ENCODE peak calls at places on chromosomes 11 and 22, in nine cellular contexts. D is CD4-positive, alpha-beta memory T cell; N is transverse colon; R is testis; P is stimulated activated CD4-positive, alpha-beta T cell treated with anti-CD3 and anti-CD28 coated beads, Interleukin-2, amount 100 ng/mL, for 48 hours; F is ovary; B is aorta; Q is kidney; G is EL. U is an unnamed sample.

GRCh38 chr11:35853871-35854270 is 90.0 kb upstream of the LDLRAD3 start:
- DNase-seq in D (no peak), N (no peak), R (no peak), P (no peak), F (no peak), B (no peak), Q (no peak), G (no peak), U (no peak)

GRCh38 chr11:94623120-94623735 is 56.1 kb downstream of the PIWIL4 start:
- DNase-seq in D (peak), N (peak), R (peak), P (peak), F (peak), B (no peak), Q (no peak), G (peak), U (peak)

GRCh38 chr11:47377571-47378010 is 756 bp downstream of the SPI1 start:
- DNase-seq in D (no peak), N (no peak), R (no peak), P (no peak), F (no peak), B (no peak), Q (peak), G (no peak), U (no peak)

GRCh38 chr22:28329582-28330073 is 350.0 kb downstream of the TTC28 start:
- DNase-seq in D (no peak), N (no peak), R (no peak), P (no peak), F (no peak), B (no peak), Q (no peak), G (peak), U (no peak)

GRCh38 chr11:134542401-134543143 is 130.5 kb upstream of the B3GAT1 start:
- DNase-seq in D (no peak), N (peak), R (peak), P (no peak), F (no peak), B (no peak), Q (no peak), G (no peak), U (no peak)

GRCh38 chr11:26188559-26188958 is 143.4 kb upstream of the ANO3 start:
- DNase-seq in D (no peak), N (no peak), R (no peak), P (no peak), F (no peak), B (no peak), Q (no peak), G (peak), U (no peak)

GRCh38 chr22:48955351-48956311 is 872.0 kb downstream of the BRD1 start:
- DNase-seq in D (no peak), N (peak), R (peak), P (no peak), F (no peak), B (no peak), Q (no peak), G (no peak), U (no peak)

GRCh38 chr11:119374632-119375394 is 6.7 kb downstream of the USP2 start:
- DNase-seq in D (no peak), N (no peak), R (no peak), P (no peak), F (peak), B (no peak), Q (peak), G (no peak), U (no peak)

GRCh38 chr11:124758355-124759267 is 3.5 kb downstream of the ESAM start:
- DNase-seq in D (peak), N (peak), R (peak), P (peak), F (no peak), B (peak), Q (peak), G (peak), U (no peak)

GRCh38 chr11:19555266-19555665 is 157.4 kb upstream of the NAV2 start:
- DNase-seq in D (no peak), N (peak), R (no peak), P (no peak), F (no peak), B (no peak), Q (no peak), G (no peak), U (no peak)

GRCh38 chr22:46150615-46151423 is 493 bp downstream of the PPARA start:
- DNase-seq in D (peak), N (peak), R (peak), P (peak), F (peak), B (no peak), Q (peak), G (no peak), U (no peak)

GRCh38 chr11:58629857-58630256 is 7.4 kb downstream of the CNTF start:
- DNase-seq in D (peak), N (peak), R (peak), P (no peak), F (no peak), B (no peak), Q (no peak), G (peak), U (peak)

GRCh38 chr11:104127828-104128227 is 36.1 kb downstream of the PDGFD start:
- DNase-seq in D (no peak), N (no peak), R (no peak), P (no peak), F (no peak), B (no peak), Q (no peak), G (peak), U (no peak)

GRCh38 chr11:69760319-69760718 is 14.8 kb downstream of the FGF4 start:
- DNase-seq in D (no peak), N (no peak), R (no peak), P (no peak), F (no peak), B (no peak), Q (no peak), G (no peak), U (no peak)

GRCh38 chr11:65606876-65607613 is 7.0 kb downstream of the MAP3K11 start:
- DNase-seq in D (no peak), N (peak), R (peak), P (no peak), F (peak), B (peak), Q (peak), G (peak), U (no peak)

GRCh38 chr11:72146625-72147024 is 11.1 kb downstream of the FOLR3 start:
- DNase-seq in D (no peak), N (no peak), R (no peak), P (no peak), F (no peak), B (no peak), Q (no peak), G (no peak), U (no peak)

GRCh38 chr11:43261775-43262174 is 50.0 kb upstream of the API5 start:
- DNase-seq in D (no peak), N (no peak), R (no peak), P (no peak), F (no peak), B (no peak), Q (no peak), G (no peak), U (no peak)

GRCh38 chr11:119062779-119063178 is 4.8 kb upstream of the VPS11 start:
- DNase-seq in D (no peak), N (peak), R (peak), P (no peak), F (peak), B (peak), Q (no peak), G (peak), U (no peak)

GRCh38 chr11:46755962-46756361 is 36.9 kb downstream of the F2 start:
- DNase-seq in D (no peak), N (no peak), R (no peak), P (no peak), F (no peak), B (no peak), Q (no peak), G (no peak), U (no peak)

GRCh38 chr11:334264-335033 is 13.8 kb upstream of the IFITM3 start:
- DNase-seq in D (no peak), N (no peak), R (peak), P (no peak), F (peak), B (no peak), Q (no peak), G (no peak), U (no peak)

GRCh38 chr11:116640641-116641402 is 132.0 kb downstream of the BUD13 start:
- DNase-seq in D (no peak), N (no peak), R (no peak), P (no peak), F (no peak), B (no peak), Q (no peak), G (no peak), U (no peak)

GRCh38 chr22:38850399-38850798 is 6.6 kb upstream of the NPTXR start:
- DNase-seq in D (no peak), N (no peak), R (no peak), P (no peak), F (no peak), B (no peak), Q (peak), G (no peak), U (no peak)

GRCh38 chr22:28759861-28760560 is 12.5 kb upstream of the CCDC117 start:
- DNase-seq in D (no peak), N (no peak), R (no peak), P (no peak), F (no peak), B (no peak), Q (no peak), G (no peak), U (no peak)

GRCh38 chr22:24338701-24339451 is 68.2 kb downstream of the SPECC1L start:
- DNase-seq in D (no peak), N (no peak), R (no peak), P (no peak), F (no peak), B (no peak), Q (no peak), G (peak), U (peak)

GRCh38 chr11:64489831-64490441 is 101.1 kb upstream of the SLC22A12 start:
- DNase-seq in D (peak), N (peak), R (peak), P (peak), F (peak), B (peak), Q (peak), G (peak), U (peak)

GRCh38 chr22:23750744-23751440 is at the start of gene ZNF70:
- DNase-seq in D (peak), N (peak), R (peak), P (peak), F (peak), B (peak), Q (peak), G (peak), U (peak)

GRCh38 chr11:119202554-119202953 is 3.6 kb upstream of the CBL start:
- DNase-seq in D (no peak), N (no peak), R (no peak), P (no peak), F (no peak), B (no peak), Q (no peak), G (no peak), U (no peak)

GRCh38 chr22:46557736-46558480 is 20.5 kb upstream of the CELSR1 start:
- DNase-seq in D (no peak), N (no peak), R (no peak), P (no peak), F (no peak), B (peak), Q (peak), G (no peak), U (no peak)

GRCh38 chr22:32754413-32755041 is 47.0 kb upstream of the TIMP3 start:
- DNase-seq in D (no peak), N (peak), R (peak), P (no peak), F (no peak), B (no peak), Q (no peak), G (peak), U (no peak)

GRCh38 chr11:9738700-9739099 is 74.8 kb downstream of the SWAP70 start:
- DNase-seq in D (no peak), N (no peak), R (no peak), P (no peak), F (no peak), B (no peak), Q (no peak), G (no peak), U (no peak)

GRCh38 chr11:74611369-74611861 is 19.0 kb downstream of the POLD3 start:
- DNase-seq in D (peak), N (no peak), R (no peak), P (no peak), F (no peak), B (no peak), Q (no peak), G (peak), U (peak)

GRCh38 chr11:117134431-117134830 is 9.7 kb upstream of the PAFAH1B2 start:
- DNase-seq in D (no peak), N (no peak), R (no peak), P (no peak), F (no peak), B (no peak), Q (no peak), G (no peak), U (no peak)

GRCh38 chr11:134346101-134346975 is 14.6 kb downstream of the GLB1L2 start:
- DNase-seq in D (no peak), N (no peak), R (peak), P (no peak), F (no peak), B (no peak), Q (no peak), G (no peak), U (no peak)

GRCh38 chr22:40620464-40621046 is 16.0 kb downstream of the MRTFA start:
- DNase-seq in D (no peak), N (no peak), R (no peak), P (no peak), F (no peak), B (no peak), Q (no peak), G (peak), U (no peak)

GRCh38 chr11:93967258-93967657 is 53.9 kb upstream of the HEPHL1 start:
- DNase-seq in D (no peak), N (no peak), R (no peak), P (no peak), F (no peak), B (no peak), Q (no peak), G (no peak), U (no peak)

GRCh38 chr11:34926101-34926830 is 9.8 kb downstream of the PDHX start:
- DNase-seq in D (peak), N (no peak), R (no peak), P (peak), F (no peak), B (no peak), Q (no peak), G (peak), U (peak)

GRCh38 chr11:117186431-117186761 is 7.9 kb downstream of the SIDT2 start:
- DNase-seq in D (no peak), N (no peak), R (no peak), P (no peak), F (peak), B (no peak), Q (peak), G (no peak), U (no peak)